ENCODE peak calls at places on chromosomes 4 and X, in four cellular contexts. L is AG04449, Y is HFF-Myc, K is NCI-H524 treated with DMSO at 0.1 percent for 48 hours. Q is an unnamed sample.

GRCh38 chrX:149060921-149061320 is 444.2 kb downstream of the IDS start:
- DNase-seq in L (no peak), Y (no peak), K (no peak), Q (no peak)

GRCh38 chrX:72048515-72049455 is 82.9 kb downstream of the RTL5 start:
- DNase-seq in L (no peak), Y (no peak), K (no peak), Q (peak; percentile 50)

GRCh38 chr4:185921583-185922555 is 109.9 kb upstream of the SORBS2 start:
- DNase-seq in L (no peak), Y (no peak), K (no peak), Q (peak; percentile 57)

GRCh38 chrX:2627272-2627867 is 63.7 kb upstream of the CD99 start:
- DNase-seq in L (no peak), Y (peak; percentile 15), K (no peak), Q (peak; percentile 67)

GRCh38 chr4:3311489-3312171 is 18.8 kb downstream of the RGS12 start:
- DNase-seq in L (no peak), Y (no peak), K (no peak), Q (peak; percentile 32)

GRCh38 chr4:120704529-120704928 is 218.0 kb downstream of the PRDM5 start:
- DNase-seq in L (no peak), Y (no peak), K (no peak), Q (no peak)

GRCh38 chr4:10015140-10015753 is 6.0 kb downstream of the SLC2A9 start:
- DNase-seq in L (no peak), Y (no peak), K (peak; percentile 13), Q (peak; percentile 82)

GRCh38 chrX:19721726-19722370 is 165.6 kb downstream of the SH3KBP1 start:
- DNase-seq in L (no peak), Y (no peak), K (no peak), Q (no peak)

GRCh38 chrX:34379891-34380290 is 247.8 kb upstream of the FAM47A start:
- DNase-seq in L (no peak), Y (no peak), K (no peak), Q (no peak)

GRCh38 chr4:6475492-6476020 is 3.1 kb upstream of the PPP2R2C start:
- DNase-seq in L (no peak), Y (no peak), K (no peak), Q (peak; percentile 39)

GRCh38 chr4:101163936-101164335 is 183.4 kb downstream of the PPP3CA start:
- DNase-seq in L (no peak), Y (no peak), K (no peak), Q (no peak)

GRCh38 chrX:132748909-132749308 is 209.5 kb downstream of the HS6ST2 start:
- DNase-seq in L (no peak), Y (no peak), K (no peak), Q (no peak)

GRCh38 chrX:103431316-103431715 is 55.0 kb downstream of the BEX3 start:
- DNase-seq in L (no peak), Y (no peak), K (no peak), Q (no peak)

GRCh38 chr4:47577779-47578553 is 92.9 kb downstream of the ATP10D start:
- DNase-seq in L (peak; percentile 4), Y (peak; percentile 12), K (no peak), Q (no peak)

GRCh38 chr4:2615821-2616220 is 79.4 kb downstream of the FAM193A start:
- DNase-seq in L (no peak), Y (no peak), K (no peak), Q (no peak)

GRCh38 chr4:726816-727215 is 21.2 kb downstream of the PCGF3 start:
- DNase-seq in L (no peak), Y (no peak), K (no peak), Q (no peak)

GRCh38 chr4:40227284-40227683 is 30.5 kb downstream of the RHOH start:
- DNase-seq in L (no peak), Y (no peak), K (no peak), Q (no peak)

GRCh38 chr4:1402021-1402515 is 4.2 kb downstream of the NKX1-1 start:
- DNase-seq in L (no peak), Y (no peak), K (no peak), Q (peak; percentile 45)

GRCh38 chr4:159045321-159045720 is 57.6 kb upstream of the RAPGEF2 start:
- DNase-seq in L (no peak), Y (no peak), K (no peak), Q (no peak)

GRCh38 chr4:7852568-7853185 is 87.0 kb downstream of the AFAP1 start:
- DNase-seq in L (no peak), Y (no peak), K (no peak), Q (peak; percentile 46)

GRCh38 chr4:147823135-147823534 is 91.2 kb downstream of the ARHGAP10 start:
- DNase-seq in L (no peak), Y (no peak), K (no peak), Q (no peak)

GRCh38 chr4:80138556-80139538 is 58.5 kb upstream of the PRDM8 start:
- DNase-seq in L (no peak), Y (peak; percentile 30), K (no peak), Q (no peak)

GRCh38 chrX:122910697-122911096 is 273.4 kb upstream of the GRIA3 start:
- DNase-seq in L (no peak), Y (no peak), K (no peak), Q (no peak)

GRCh38 chrX:148556498-148556897 is 56.1 kb downstream of the AFF2 start:
- DNase-seq in L (no peak), Y (no peak), K (no peak), Q (no peak)

GRCh38 chrX:84187501-84188319 is at the start of gene RPS6KA6:
- DNase-seq in L (no peak), Y (no peak), K (no peak), Q (peak; percentile 69)

GRCh38 chr4:73653695-73654106 is 33.5 kb upstream of the RASSF6 start:
- DNase-seq in L (no peak), Y (peak; percentile 35), K (peak; percentile 7), Q (no peak)

GRCh38 chr4:100716416-100716815 is 198.6 kb upstream of the EMCN start:
- DNase-seq in L (no peak), Y (no peak), K (no peak), Q (no peak)

GRCh38 chr4:73311428-73311827 is 52.8 kb upstream of the ANKRD17 start:
- DNase-seq in L (peak; percentile 17), Y (no peak), K (no peak), Q (no peak)

GRCh38 chr4:27176400-27176799 is 315.8 kb downstream of the STIM2 start:
- DNase-seq in L (no peak), Y (no peak), K (peak; percentile 34), Q (peak; percentile 62)